ENCODE peak calls at places on chromosomes 13 and 19, in four cellular contexts. K is adrenal gland, R is dorsolateral prefrontal cortex, W is fibroblast of lung. U is an unnamed sample.

GRCh38 chr13:43054803-43055802 is 31.7 kb downstream of the DNAJC15 start:
- DNase-seq in R (no peak), W (peak), K (peak), U (no peak)

GRCh38 chr19:48819366-48819816 is 8.6 kb upstream of the BCAT2 start:
- DNase-seq in W (peak), R (no peak), K (peak), U (peak)

GRCh38 chr13:91142572-91142971 is 204.9 kb upstream of the MIR17HG start:
- DNase-seq in W (peak), R (no peak), K (no peak), U (no peak)

GRCh38 chr13:39910041-39910440 is 254.6 kb downstream of the COG6 start:
- DNase-seq in K (no peak), R (no peak), W (no peak), U (no peak)

GRCh38 chr19:52492991-52493470 is 34.4 kb upstream of the ZNF808 start:
- DNase-seq in K (no peak), R (no peak), W (no peak), U (no peak)

GRCh38 chr19:51751655-51752054 is at the start of gene FPR1:
- DNase-seq in R (no peak), K (no peak), W (peak), U (no peak)

GRCh38 chr13:73069206-73069815 is 10.5 kb downstream of the KLF5 start:
- DNase-seq in K (no peak), R (no peak), W (peak), U (no peak)

GRCh38 chr19:18414504-18415176 is 4.6 kb upstream of the SSBP4 start:
- DNase-seq in R (no peak), K (peak), W (no peak), U (peak)

GRCh38 chr13:51914137-51914493 is 52.3 kb downstream of the CCDC70 start:
- DNase-seq in W (no peak), K (no peak), R (no peak), U (no peak)

GRCh38 chr13:103328899-103329298 is 262.7 kb upstream of the SLC10A2 start:
- DNase-seq in K (no peak), R (no peak), W (no peak), U (no peak)

GRCh38 chr13:21037656-21038055 is 23.7 kb downstream of the LATS2 start:
- DNase-seq in R (no peak), W (no peak), K (peak), U (no peak)

GRCh38 chr13:21032656-21033055 is 28.7 kb downstream of the LATS2 start:
- DNase-seq in R (no peak), W (no peak), K (peak), U (no peak)

GRCh38 chr13:21033224-21033855 is 28.0 kb downstream of the LATS2 start:
- DNase-seq in R (no peak), K (peak), W (peak), U (no peak)

GRCh38 chr13:21033866-21034601 is 27.4 kb downstream of the LATS2 start:
- DNase-seq in R (no peak), K (peak), W (peak), U (no peak)

DNA sequence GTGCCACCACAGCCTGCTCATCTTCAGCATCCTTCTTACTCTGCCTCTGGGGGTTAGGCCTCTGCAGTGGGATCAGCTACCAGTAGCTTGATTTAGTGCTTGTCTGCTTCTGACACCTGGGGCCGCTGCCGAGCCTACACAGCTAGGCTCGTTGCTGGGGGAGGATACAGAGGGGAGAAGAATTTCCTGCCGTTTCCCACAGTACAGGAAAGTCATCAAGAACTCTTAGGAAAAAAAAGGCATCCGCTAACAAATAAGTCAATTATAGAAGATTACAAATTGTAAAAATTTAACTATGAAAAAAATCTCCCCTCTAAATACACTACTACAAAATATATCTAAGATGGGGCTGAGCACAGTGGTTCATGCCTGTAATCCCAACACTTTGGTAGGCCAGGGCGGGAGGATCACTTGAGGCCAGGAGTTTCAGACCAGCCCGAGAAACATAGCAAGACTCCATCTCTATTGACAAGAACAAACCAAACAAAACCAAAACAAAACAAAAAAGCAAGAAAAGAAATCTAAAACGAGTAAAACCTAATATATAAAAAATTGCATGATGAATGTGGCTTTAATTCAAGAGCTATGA is 26.7 kb downstream of the LATS2 start:
- DNase-seq in R (no peak), W (peak), K (peak), U (no peak)
- H3K4me3 ChIP-seq in R (no peak), W (no peak), K (no peak), U (no peak)

GRCh38 chr19:46979770-46980105 is 39.9 kb upstream of the NPAS1 start:
- DNase-seq in R (no peak), W (no peak), K (no peak), U (no peak)

GRCh38 chr19:46977548-46977947 is 42.1 kb upstream of the NPAS1 start:
- DNase-seq in K (no peak), W (no peak), R (no peak), U (no peak)

GRCh38 chr19:46979103-46979769 is 40.4 kb upstream of the NPAS1 start:
- DNase-seq in K (no peak), R (no peak), W (no peak), U (peak)

GRCh38 chr19:46976845-46977320 is 42.8 kb upstream of the NPAS1 start:
- DNase-seq in R (no peak), W (peak), K (peak), U (no peak)

DNA sequence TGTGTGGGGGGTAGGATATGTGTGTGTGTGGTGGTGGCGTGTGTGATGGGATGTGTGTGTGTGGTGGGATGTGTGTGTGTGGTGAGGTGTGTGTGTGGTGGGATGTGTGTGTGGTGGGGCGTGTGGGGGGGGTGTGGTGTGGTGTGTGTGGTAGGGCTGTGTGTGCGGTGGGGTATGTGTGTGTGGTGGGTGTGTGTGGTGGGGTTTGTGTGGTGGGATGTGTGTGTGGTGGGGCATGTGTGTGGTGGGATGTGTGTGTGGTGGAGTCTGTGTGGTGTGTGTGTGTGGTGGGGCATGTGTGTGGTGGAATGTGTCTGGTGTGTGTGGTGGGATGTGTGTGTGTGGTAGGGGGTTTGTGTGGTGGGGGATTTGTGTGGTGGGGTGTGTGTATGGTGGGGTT is 41.2 kb upstream of the NPAS1 start:
- DNase-seq in W (no peak), R (no peak), K (no peak), U (no peak)
- H3K27ac ChIP-seq in W (no peak), R (no peak), K (peak), U (no peak)

DNA sequence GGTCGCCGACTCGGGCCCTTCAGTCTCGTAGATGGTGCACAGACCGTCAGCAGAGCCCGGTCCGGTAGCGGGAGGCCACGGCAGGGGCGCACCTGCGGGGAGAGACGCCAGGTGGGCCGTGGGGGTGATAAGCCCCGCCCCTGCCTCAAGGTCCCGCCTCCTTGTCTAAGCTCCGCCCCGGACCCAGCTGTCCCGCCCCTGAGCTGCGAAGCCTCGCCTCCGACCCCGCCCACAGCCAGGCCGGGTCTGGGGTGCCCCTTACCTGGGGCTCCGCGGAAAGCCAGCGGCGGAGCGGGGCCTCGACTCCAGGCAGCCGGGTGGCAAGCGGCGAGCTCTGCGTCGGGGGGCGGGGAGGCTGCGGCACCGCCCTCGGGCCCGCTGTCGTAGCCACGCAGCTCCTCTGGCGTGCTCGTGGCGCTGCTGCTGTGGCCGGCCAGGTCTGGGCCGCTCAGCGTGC is 4.7 kb downstream of the PRR36 start:
- DNase-seq in K (peak), W (no peak), R (peak), U (no peak)
- H3K4me3 ChIP-seq in K (no peak), W (no peak), R (peak), U (no peak)

DNA sequence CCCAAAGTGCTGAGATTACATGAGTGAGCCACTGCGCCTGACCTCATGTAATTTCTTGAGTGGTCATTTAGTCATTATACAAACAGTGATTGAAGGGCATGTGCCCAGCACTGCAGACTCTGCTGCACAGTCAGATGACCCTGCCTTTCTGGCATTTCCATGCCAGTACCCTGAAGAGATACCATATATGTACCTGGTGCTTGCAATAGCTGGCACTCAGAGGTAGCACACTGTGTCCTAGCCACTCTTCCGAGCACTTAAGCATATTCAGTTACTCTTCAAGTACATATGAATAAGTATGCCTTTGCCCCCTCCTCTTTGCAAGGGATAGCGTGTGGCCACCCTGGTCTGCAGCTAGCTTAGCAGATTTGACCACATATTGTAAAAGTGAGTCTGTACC is 15.5 kb downstream of the STX10 start:
- DNase-seq in R (no peak), W (no peak), K (no peak), U (no peak)
- H3K27ac ChIP-seq in R (no peak), W (no peak), K (no peak), U (no peak)

DNA sequence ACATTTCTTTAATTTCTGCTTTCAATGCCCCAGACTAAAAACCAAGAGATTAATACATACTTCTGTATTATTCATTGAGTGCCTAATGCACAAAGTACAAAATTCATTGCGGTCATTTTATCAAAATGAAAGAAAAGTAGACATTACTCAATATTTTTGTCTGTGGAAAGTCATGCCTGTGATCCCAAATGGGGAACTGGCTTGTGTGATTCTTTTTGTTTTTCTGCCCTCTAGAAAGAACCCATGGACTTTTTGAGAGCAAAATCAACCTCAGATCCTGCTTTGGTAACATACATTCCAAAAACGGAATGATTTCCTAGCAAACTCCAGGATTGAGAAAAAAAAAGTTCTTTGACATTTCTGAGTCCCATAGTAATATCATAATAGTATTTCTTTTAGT is 102.2 kb upstream of the CSNK1A1L start:
- DNase-seq in R (no peak), W (peak), K (no peak), U (no peak)
- H3K4me3 ChIP-seq in R (no peak), W (no peak), K (no peak), U (no peak)

DNA sequence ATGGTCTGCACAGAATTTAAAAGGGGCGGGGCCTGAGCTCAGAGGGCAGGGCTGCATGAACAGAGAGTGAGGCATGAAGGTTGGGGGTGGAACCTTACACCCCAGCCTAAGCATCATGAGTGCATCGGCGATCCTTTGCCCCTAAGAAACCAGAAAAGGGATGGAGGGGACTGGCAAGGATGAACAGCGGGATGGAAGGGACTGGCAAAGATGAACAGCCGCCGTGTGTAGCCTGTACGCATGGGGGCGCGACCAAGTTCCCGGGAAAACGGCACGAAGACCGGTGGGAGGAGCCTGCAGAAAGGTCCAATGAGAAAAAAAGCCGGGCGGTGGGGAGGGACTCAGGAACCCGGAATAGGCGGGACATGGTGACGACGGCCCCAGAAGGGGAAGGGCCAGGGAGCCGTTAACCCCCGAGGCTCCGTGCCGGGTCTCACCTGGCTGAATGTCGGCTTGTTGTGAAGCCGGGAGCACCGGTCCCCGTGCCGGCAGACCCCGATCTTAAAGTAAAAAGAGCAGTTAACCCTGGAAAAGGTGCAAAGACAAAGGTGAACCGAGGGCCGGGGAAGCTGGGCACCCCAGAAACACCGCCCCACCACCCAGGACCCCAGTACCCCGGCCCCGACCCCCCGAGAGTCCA is 410 bp downstream of the U2AF1L4 start:
- DNase-seq in R (peak), K (peak), W (peak), U (peak)
- H3K27ac ChIP-seq in R (peak), K (peak), W (peak), U (peak)

DNA sequence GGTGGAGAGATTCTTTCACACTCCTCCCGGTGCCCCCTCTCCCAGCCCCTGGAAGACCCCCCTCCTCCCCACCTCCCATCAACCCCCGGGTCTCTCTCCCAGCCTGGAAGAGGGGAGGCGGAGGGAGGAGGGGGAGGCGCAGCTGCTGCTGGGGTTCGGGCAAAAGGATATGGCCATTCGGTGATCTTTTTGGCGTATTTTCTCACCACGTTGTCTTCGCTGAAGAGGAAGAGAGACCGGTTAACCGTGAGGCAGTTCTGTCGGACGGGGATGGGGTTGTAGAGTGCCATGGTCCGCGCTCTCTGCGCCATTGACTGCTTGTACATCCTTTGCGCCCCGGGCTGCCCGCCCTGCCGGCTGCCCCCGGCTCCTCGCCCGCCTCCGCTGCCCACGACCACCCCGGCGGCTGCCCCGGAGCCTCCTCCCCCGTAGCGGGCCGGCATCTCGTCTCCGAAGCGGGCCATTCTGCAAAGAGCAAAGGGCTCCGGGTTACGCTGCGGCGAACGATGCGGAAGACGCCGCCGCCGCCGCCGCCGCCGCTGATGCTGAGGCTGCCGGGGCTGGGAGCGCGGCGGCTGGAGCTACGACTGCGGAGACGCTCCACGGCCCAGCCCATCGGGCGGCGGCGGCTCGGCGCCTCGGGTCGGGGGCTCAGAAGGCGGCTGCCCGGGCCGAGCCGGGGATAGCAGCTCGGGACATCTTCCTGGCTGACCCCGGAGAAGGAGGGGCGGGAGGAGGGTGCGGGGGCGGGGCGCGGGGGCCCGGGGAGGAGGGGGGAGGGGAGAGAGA is at the start of gene CACNA1A:
- DNase-seq in W (peak), K (no peak), R (peak), U (no peak)
- H3K4me3 ChIP-seq in W (no peak), K (no peak), R (peak), U (peak)

GRCh38 chr19:37466277-37466797 is 907 bp downstream of the ZNF569 start:
- DNase-seq in W (no peak), R (no peak), K (no peak), U (no peak)
- H3K27ac ChIP-seq in W (peak), R (no peak), K (peak), U (peak)

GRCh38 chr13:24267801-24268200 is 41.6 kb upstream of the C1QTNF9 start:
- DNase-seq in W (no peak), K (peak), R (no peak), U (no peak)
- H3K4me3 ChIP-seq in W (no peak), K (no peak), R (peak), U (no peak)

GRCh38 chr13:23610187-23610576 is 40.0 kb downstream of the TNFRSF19 start:
- DNase-seq in R (no peak), K (no peak), W (peak), U (no peak)
- H3K27ac ChIP-seq in R (no peak), K (peak), W (peak), U (no peak)